ENCODE peak calls at places on chromosome 5, in four cellular contexts. D is foreskin fibroblast; L is A673; R is activated effector memory CD4-positive, alpha-beta T cell treated with Interleukin-2 at 50 U/mL for 16 hours. M is an unnamed sample.

GRCh38 chr5:75034137-75034739 is 18.1 kb downstream of the GCNT4 start:
- DNase-seq in R (no peak), L (no peak), D (no peak), M (no peak)

GRCh38 chr5:176955895-176956294 is 50.7 kb downstream of the UIMC1 start:
- DNase-seq in L (no peak), R (no peak), D (no peak), M (no peak)

GRCh38 chr5:135348920-135349319 is 50.1 kb downstream of the MACROH2A1 start:
- DNase-seq in R (no peak), D (no peak), L (no peak), M (no peak)

GRCh38 chr5:151660616-151661015 is 26.1 kb downstream of the SPARC start:
- DNase-seq in L (no peak), D (peak), R (no peak), M (no peak)

GRCh38 chr5:141560141-141560540 is 58.7 kb downstream of the DIAPH1 start:
- DNase-seq in R (no peak), D (peak), L (peak), M (no peak)

GRCh38 chr5:139014726-139015125 is 139.6 kb upstream of the LRRTM2 start:
- DNase-seq in L (no peak), R (no peak), D (peak), M (no peak)

GRCh38 chr5:115766608-115767007 is 49.9 kb downstream of the CDO1 start:
- DNase-seq in D (no peak), R (no peak), L (no peak), M (no peak)

GRCh38 chr5:380701-381309 is 59.3 kb downstream of the AHRR start:
- DNase-seq in D (peak), L (no peak), R (no peak), M (no peak)

GRCh38 chr5:14531668-14532067 is 49.9 kb upstream of the OTULINL start:
- DNase-seq in R (no peak), L (no peak), D (no peak), M (no peak)

GRCh38 chr5:91288117-91288516 is 95.0 kb downstream of the ARRDC3 start:
- DNase-seq in L (no peak), D (peak), R (no peak), M (no peak)

GRCh38 chr5:117454716-117455212 is 880.1 kb upstream of the SEMA6A start:
- DNase-seq in D (peak), R (no peak), L (peak), M (no peak)

GRCh38 chr5:168557389-168557788 is 21.8 kb downstream of the PANK3 start:
- DNase-seq in L (no peak), D (no peak), R (no peak), M (no peak)

GRCh38 chr5:93886917-93887361 is 145.5 kb upstream of the POU5F2 start:
- DNase-seq in R (no peak), D (peak), L (no peak), M (no peak)

GRCh38 chr5:175895701-175896102 is 24.3 kb downstream of the CPLX2 start:
- DNase-seq in L (no peak), R (peak), D (no peak), M (no peak)

GRCh38 chr5:172498431-172499129 is 44.3 kb upstream of the SH3PXD2B start:
- DNase-seq in D (no peak), L (no peak), R (no peak), M (no peak)

GRCh38 chr5:139481580-139482049 is 943 bp downstream of the STING1 start:
- DNase-seq in R (peak), D (peak), L (peak), M (no peak)

GRCh38 chr5:147472669-147473131 is 37.2 kb downstream of the DPYSL3 start:
- DNase-seq in L (peak), D (no peak), R (no peak), M (no peak)

GRCh38 chr5:88826959-88827585 is 55.9 kb downstream of the MEF2C start:
- DNase-seq in L (no peak), D (peak), R (no peak), M (no peak)

GRCh38 chr5:159095218-159095617 is 4.5 kb downstream of the EBF1 start:
- DNase-seq in L (no peak), R (no peak), D (no peak), M (no peak)

GRCh38 chr5:59656351-59657254 is 236.9 kb downstream of the PDE4D start:
- DNase-seq in L (no peak), D (no peak), R (no peak), M (no peak)

GRCh38 chr5:108753877-108754276 is 6.2 kb downstream of the FER start:
- DNase-seq in R (no peak), L (peak), D (peak), M (no peak)

GRCh38 chr5:109910874-109911273 is 221.1 kb downstream of the MAN2A1 start:
- DNase-seq in R (no peak), L (no peak), D (no peak), M (no peak)

GRCh38 chr5:149823350-149823749 is 93.2 kb downstream of the PPARGC1B start:
- DNase-seq in L (no peak), D (no peak), R (no peak), M (no peak)

GRCh38 chr5:141677415-141677814 is 4.6 kb downstream of the ARAP3 start:
- DNase-seq in R (no peak), L (peak), D (no peak), M (no peak)

GRCh38 chr5:151805414-151806225 is 33.9 kb downstream of the G3BP1 start:
- DNase-seq in L (no peak), D (peak), R (no peak), M (no peak)

GRCh38 chr5:120604898-120605297 is 140.8 kb downstream of the PRR16 start:
- DNase-seq in R (no peak), D (peak), L (no peak), M (no peak)

M was measured in NCI-H1930.